ENCODE peak calls at places on chromosomes 11 and 22, in seven cellular contexts. One of them, this sample, is unnamed.

GRCh38 chr11:130315354-130315970 is 745 bp upstream of the ZBTB44 start:
- DNase-seq in neural crest cell: no peak
- DNase-seq in brain microvascular endothelial cell: no peak
- DNase-seq in esophagus muscularis mucosa: no peak
- DNase-seq in body of pancreas: peak; percentile 46
- DNase-seq in BJ: no peak
- DNase-seq in transverse colon: peak; percentile 50
- DNase-seq in this sample: no peak

GRCh38 chr11:66126808-66127555 is 56.9 kb downstream of the PACS1 start:
- DNase-seq in neural crest cell: no peak
- DNase-seq in brain microvascular endothelial cell: peak; percentile 73
- DNase-seq in esophagus muscularis mucosa: no peak
- DNase-seq in body of pancreas: peak; percentile 59
- DNase-seq in BJ: peak; percentile 20
- DNase-seq in transverse colon: peak; percentile 42
- DNase-seq in this sample: peak; percentile 67

GRCh38 chr22:50401907-50402306 is 58.8 kb downstream of the PPP6R2 start:
- DNase-seq in neural crest cell: no peak
- DNase-seq in brain microvascular endothelial cell: no peak
- DNase-seq in esophagus muscularis mucosa: no peak
- DNase-seq in body of pancreas: no peak
- DNase-seq in BJ: no peak
- DNase-seq in transverse colon: no peak
- DNase-seq in this sample: no peak

GRCh38 chr22:33728847-33729246 is 191.4 kb downstream of the LARGE1 start:
- DNase-seq in neural crest cell: no peak
- DNase-seq in brain microvascular endothelial cell: no peak
- DNase-seq in esophagus muscularis mucosa: no peak
- DNase-seq in body of pancreas: no peak
- DNase-seq in BJ: no peak
- DNase-seq in transverse colon: no peak
- DNase-seq in this sample: no peak

GRCh38 chr22:33524511-33525270 is 395.6 kb downstream of the LARGE1 start:
- DNase-seq in neural crest cell: no peak
- DNase-seq in brain microvascular endothelial cell: no peak
- DNase-seq in esophagus muscularis mucosa: no peak
- DNase-seq in body of pancreas: no peak
- DNase-seq in BJ: no peak
- DNase-seq in transverse colon: no peak
- DNase-seq in this sample: no peak

GRCh38 chr11:12704049-12704448 is 29.8 kb downstream of the TEAD1 start:
- DNase-seq in neural crest cell: no peak
- DNase-seq in brain microvascular endothelial cell: peak; percentile 75
- DNase-seq in esophagus muscularis mucosa: no peak
- DNase-seq in body of pancreas: no peak
- DNase-seq in BJ: no peak
- DNase-seq in transverse colon: no peak
- DNase-seq in this sample: no peak

GRCh38 chr11:111299111-111300026 is 1.0 kb downstream of the POU2AF3 start:
- DNase-seq in neural crest cell: peak; percentile 71
- DNase-seq in brain microvascular endothelial cell: peak; percentile 11
- DNase-seq in esophagus muscularis mucosa: peak; percentile 89
- DNase-seq in body of pancreas: peak; percentile 78
- DNase-seq in BJ: no peak
- DNase-seq in transverse colon: peak; percentile 73
- DNase-seq in this sample: no peak

GRCh38 chr11:102267602-102268001 is 49.7 kb upstream of the BIRC3 start:
- DNase-seq in neural crest cell: no peak
- DNase-seq in brain microvascular endothelial cell: peak; percentile 39
- DNase-seq in esophagus muscularis mucosa: no peak
- DNase-seq in body of pancreas: no peak
- DNase-seq in BJ: no peak
- DNase-seq in transverse colon: no peak
- DNase-seq in this sample: no peak

GRCh38 chr22:49923445-49923844 is 5.0 kb downstream of the CRELD2 start:
- DNase-seq in neural crest cell: no peak
- DNase-seq in brain microvascular endothelial cell: no peak
- DNase-seq in esophagus muscularis mucosa: no peak
- DNase-seq in body of pancreas: no peak
- DNase-seq in BJ: no peak
- DNase-seq in transverse colon: no peak
- DNase-seq in this sample: no peak

DNA sequence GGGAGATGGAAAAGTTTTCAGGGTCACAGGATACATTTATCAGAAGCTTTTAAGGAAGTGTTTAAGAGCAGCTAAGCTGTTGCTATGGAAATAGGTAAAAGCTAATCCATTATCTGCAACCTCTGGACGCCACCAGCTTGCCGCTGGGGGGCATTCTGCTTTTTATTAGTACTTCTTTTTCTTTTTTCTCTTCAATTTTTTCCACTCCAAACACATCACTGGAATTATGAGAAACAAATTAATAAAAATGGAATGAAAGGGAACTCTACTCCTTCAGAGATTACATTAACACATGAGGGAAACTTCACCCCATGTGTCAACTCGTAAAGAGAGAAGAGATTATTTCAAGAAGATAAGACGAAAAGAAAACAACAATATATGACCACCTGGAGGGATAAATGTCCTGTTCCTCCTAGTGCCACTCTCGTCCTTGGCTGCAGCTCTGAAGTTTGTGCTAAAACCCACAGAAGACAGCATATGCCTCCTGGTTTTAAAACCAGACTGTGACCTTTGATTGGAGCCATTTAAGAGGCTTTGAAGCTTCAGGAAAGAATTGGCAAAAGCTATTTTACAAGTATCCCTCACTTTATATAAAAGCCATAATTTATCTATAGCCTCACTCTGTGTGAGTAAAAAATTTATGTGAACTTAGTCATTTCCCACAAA is 972.8 kb downstream of the OPCML start:
- DNase-seq in neural crest cell: no peak
- DNase-seq in brain microvascular endothelial cell: no peak
- DNase-seq in esophagus muscularis mucosa: peak; percentile 24
- DNase-seq in body of pancreas: no peak
- DNase-seq in BJ: no peak
- DNase-seq in transverse colon: no peak
- DNase-seq in this sample: no peak
- TF ChIP-seq CTCF in neural crest cell: peak; percentile 39
- TF ChIP-seq CTCF in brain microvascular endothelial cell: peak; percentile 43
- TF ChIP-seq CTCF in esophagus muscularis mucosa: no peak
- TF ChIP-seq CTCF in body of pancreas: no peak
- TF ChIP-seq CTCF in BJ: peak; percentile 14
- TF ChIP-seq CTCF in transverse colon: no peak
- TF ChIP-seq CTCF in this sample: no peak

GRCh38 chr11:117557321-117557720 is 229.7 kb downstream of the CEP164 start:
- DNase-seq in neural crest cell: peak; percentile 21
- DNase-seq in brain microvascular endothelial cell: no peak
- DNase-seq in esophagus muscularis mucosa: no peak
- DNase-seq in body of pancreas: no peak
- DNase-seq in BJ: no peak
- DNase-seq in transverse colon: no peak
- DNase-seq in this sample: no peak
- TF ChIP-seq CTCF in neural crest cell: no peak
- TF ChIP-seq CTCF in brain microvascular endothelial cell: no peak
- TF ChIP-seq CTCF in esophagus muscularis mucosa: no peak
- TF ChIP-seq CTCF in body of pancreas: no peak
- TF ChIP-seq CTCF in BJ: no peak
- TF ChIP-seq CTCF in transverse colon: no peak
- TF ChIP-seq CTCF in this sample: no peak

GRCh38 chr22:42619261-42620063 is 4.8 kb upstream of the POLDIP3 start:
- DNase-seq in neural crest cell: no peak
- DNase-seq in brain microvascular endothelial cell: no peak
- DNase-seq in esophagus muscularis mucosa: no peak
- DNase-seq in body of pancreas: no peak
- DNase-seq in BJ: no peak
- DNase-seq in transverse colon: peak; percentile 16
- DNase-seq in this sample: no peak
- TF ChIP-seq CTCF in neural crest cell: no peak
- TF ChIP-seq CTCF in brain microvascular endothelial cell: no peak
- TF ChIP-seq CTCF in esophagus muscularis mucosa: no peak
- TF ChIP-seq CTCF in body of pancreas: no peak
- TF ChIP-seq CTCF in BJ: no peak
- TF ChIP-seq CTCF in transverse colon: no peak
- TF ChIP-seq CTCF in this sample: no peak

GRCh38 chr11:597166-597725 is 18.5 kb downstream of the IRF7 start:
- DNase-seq in neural crest cell: no peak
- DNase-seq in brain microvascular endothelial cell: no peak
- DNase-seq in esophagus muscularis mucosa: no peak
- DNase-seq in body of pancreas: no peak
- DNase-seq in BJ: no peak
- DNase-seq in transverse colon: no peak
- DNase-seq in this sample: no peak
- TF ChIP-seq CTCF in neural crest cell: peak; percentile 39
- TF ChIP-seq CTCF in brain microvascular endothelial cell: peak; percentile 45
- TF ChIP-seq CTCF in esophagus muscularis mucosa: no peak
- TF ChIP-seq CTCF in body of pancreas: no peak
- TF ChIP-seq CTCF in BJ: no peak
- TF ChIP-seq CTCF in transverse colon: no peak
- TF ChIP-seq CTCF in this sample: peak; percentile 15

DNA sequence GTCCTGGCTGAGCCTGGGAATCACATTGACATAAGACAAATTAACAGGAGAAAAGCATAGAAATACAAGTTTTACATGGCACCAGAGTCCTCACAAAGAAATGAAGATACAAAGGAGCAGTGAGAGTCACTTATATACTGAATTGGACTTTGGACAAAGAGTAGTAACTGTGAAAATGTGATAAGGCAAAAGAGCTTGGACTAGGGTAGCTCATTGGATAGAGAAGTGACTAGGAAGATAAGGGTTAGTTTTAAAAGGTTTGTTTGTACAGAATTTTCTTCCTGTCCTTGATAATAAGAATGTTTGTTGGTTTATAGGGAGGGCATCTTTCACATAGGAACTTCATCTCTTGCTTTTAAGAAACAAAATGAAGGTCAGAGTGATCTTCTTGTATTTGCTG is 17.9 kb upstream of the NUCB2 start:
- DNase-seq in neural crest cell: no peak
- DNase-seq in brain microvascular endothelial cell: no peak
- DNase-seq in esophagus muscularis mucosa: no peak
- DNase-seq in body of pancreas: no peak
- DNase-seq in BJ: no peak
- DNase-seq in transverse colon: no peak
- DNase-seq in this sample: no peak
- TF ChIP-seq CTCF in neural crest cell: no peak
- TF ChIP-seq CTCF in brain microvascular endothelial cell: no peak
- TF ChIP-seq CTCF in esophagus muscularis mucosa: no peak
- TF ChIP-seq CTCF in body of pancreas: no peak
- TF ChIP-seq CTCF in BJ: no peak
- TF ChIP-seq CTCF in transverse colon: no peak
- TF ChIP-seq CTCF in this sample: no peak

GRCh38 chr11:1523077-1523476 is 36.5 kb upstream of the MOB2 start:
- DNase-seq in neural crest cell: no peak
- DNase-seq in brain microvascular endothelial cell: no peak
- DNase-seq in esophagus muscularis mucosa: no peak
- DNase-seq in body of pancreas: no peak
- DNase-seq in BJ: no peak
- DNase-seq in transverse colon: no peak
- DNase-seq in this sample: no peak
- TF ChIP-seq CTCF in neural crest cell: no peak
- TF ChIP-seq CTCF in brain microvascular endothelial cell: no peak
- TF ChIP-seq CTCF in esophagus muscularis mucosa: no peak
- TF ChIP-seq CTCF in body of pancreas: no peak
- TF ChIP-seq CTCF in BJ: no peak
- TF ChIP-seq CTCF in transverse colon: no peak
- TF ChIP-seq CTCF in this sample: no peak

GRCh38 chr11:73218106-73218829 is at the start of gene P2RY2:
- DNase-seq in neural crest cell: peak; percentile 54
- DNase-seq in brain microvascular endothelial cell: no peak
- DNase-seq in esophagus muscularis mucosa: no peak
- DNase-seq in body of pancreas: peak; percentile 79
- DNase-seq in BJ: no peak
- DNase-seq in transverse colon: peak; percentile 91
- DNase-seq in this sample: no peak
- TF ChIP-seq CTCF in neural crest cell: peak; percentile 67
- TF ChIP-seq CTCF in brain microvascular endothelial cell: peak; percentile 57
- TF ChIP-seq CTCF in esophagus muscularis mucosa: peak; percentile 43
- TF ChIP-seq CTCF in body of pancreas: peak; percentile 42
- TF ChIP-seq CTCF in BJ: peak; percentile 45
- TF ChIP-seq CTCF in transverse colon: peak; percentile 64
- TF ChIP-seq CTCF in this sample: peak; percentile 83

DNA sequence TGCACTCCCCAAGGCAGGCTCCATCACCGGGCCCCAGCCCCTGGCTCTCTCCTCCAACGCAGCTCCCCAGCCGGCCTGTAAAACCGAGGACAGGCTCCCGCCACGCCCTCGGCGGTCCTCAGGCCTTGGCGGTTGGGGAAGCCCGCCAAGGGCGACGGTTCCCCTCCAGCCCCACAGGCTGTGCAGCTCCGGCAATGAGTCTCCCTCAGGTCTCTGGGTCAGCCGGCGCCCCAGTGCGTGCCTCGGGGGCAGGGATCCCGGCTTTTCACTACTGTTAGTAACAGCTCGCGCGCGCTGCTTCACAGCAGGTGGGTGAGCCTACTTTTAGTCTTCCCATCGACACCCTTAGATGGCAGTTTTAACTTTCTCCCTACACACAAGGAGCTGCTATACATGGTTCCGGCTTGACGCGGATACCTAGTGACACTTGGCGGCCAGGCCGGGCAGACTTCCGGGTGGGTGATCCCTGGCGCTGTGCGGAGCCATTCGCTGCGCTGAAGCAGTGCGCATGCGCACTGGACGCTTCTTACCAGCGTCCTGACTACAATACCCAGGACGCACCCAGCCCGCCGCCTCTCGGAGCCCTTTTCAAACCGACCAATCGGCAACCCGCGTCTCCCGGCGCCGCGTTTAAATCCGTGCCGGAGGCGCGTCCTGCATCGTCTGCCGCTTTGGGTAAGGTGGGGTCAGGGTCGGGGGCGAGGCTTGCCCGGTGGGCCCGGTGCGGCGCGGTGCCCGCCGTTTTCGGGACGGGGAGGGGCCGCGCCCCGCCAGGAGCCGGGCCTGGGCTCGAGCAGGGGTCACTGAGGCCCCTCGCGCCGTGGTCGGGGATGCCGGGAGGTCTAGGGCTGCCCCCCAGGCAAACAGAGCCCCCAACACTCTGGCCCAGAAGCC is at the start of gene GTSE1:
- DNase-seq in neural crest cell: peak; percentile 92
- DNase-seq in brain microvascular endothelial cell: peak; percentile 95
- DNase-seq in esophagus muscularis mucosa: peak; percentile 99
- DNase-seq in body of pancreas: peak; percentile 99
- DNase-seq in BJ: peak; percentile 87
- DNase-seq in transverse colon: peak; percentile 98
- DNase-seq in this sample: peak; percentile 81
- TF ChIP-seq CTCF in neural crest cell: no peak
- TF ChIP-seq CTCF in brain microvascular endothelial cell: no peak
- TF ChIP-seq CTCF in esophagus muscularis mucosa: peak; percentile 44
- TF ChIP-seq CTCF in body of pancreas: no peak
- TF ChIP-seq CTCF in BJ: peak; percentile 18
- TF ChIP-seq CTCF in transverse colon: peak; percentile 29
- TF ChIP-seq CTCF in this sample: no peak

This sample was measured in keratinocyte.